ENCODE peak calls at places on chromosomes 7 and 10, in seven cellular contexts. V is transverse colon, I is RWPE1, T is SK-N-SH, N is tibial artery, G is BJ, E is MM.1S. U is an unnamed sample.

GRCh38 chr7:74365320-74366022 is 76.3 kb downstream of the CLIP2 start:
- DNase-seq in V (peak), I (peak), T (peak), N (peak), G (no peak), E (peak), U (no peak)

GRCh38 chr10:79422178-79422892 is 23.1 kb downstream of the ZCCHC24 start:
- DNase-seq in V (no peak), I (no peak), T (peak), N (no peak), G (peak), E (no peak), U (no peak)

GRCh38 chr7:148474421-148474820 is 116.1 kb upstream of the C7orf33 start:
- DNase-seq in V (no peak), I (no peak), T (no peak), N (no peak), G (no peak), E (no peak), U (no peak)

GRCh38 chr7:92133737-92134270 is 473 bp downstream of the CYP51A1 start:
- DNase-seq in V (peak), I (peak), T (peak), N (peak), G (no peak), E (peak), U (peak)

GRCh38 chr7:126541416-126541815 is 711.3 kb downstream of the GRM8 start:
- DNase-seq in V (no peak), I (no peak), T (no peak), N (no peak), G (no peak), E (no peak), U (no peak)

GRCh38 chr7:5397657-5398237 is 25.9 kb downstream of the TNRC18 start:
- DNase-seq in V (no peak), I (peak), T (no peak), N (no peak), G (no peak), E (no peak), U (no peak)

GRCh38 chr7:150446288-150446938 is 4.0 kb upstream of the GIMAP8 start:
- DNase-seq in V (no peak), I (no peak), T (no peak), N (no peak), G (no peak), E (no peak), U (no peak)

GRCh38 chr10:97234403-97234802 is 48.6 kb upstream of the SLIT1 start:
- DNase-seq in V (no peak), I (peak), T (peak), N (no peak), G (no peak), E (peak), U (no peak)

GRCh38 chr10:13328126-13328525 is 20.0 kb downstream of the SEPHS1 start:
- DNase-seq in V (no peak), I (no peak), T (no peak), N (no peak), G (no peak), E (no peak), U (no peak)

GRCh38 chr7:24115661-24116060 is 168.3 kb upstream of the NPY start:
- DNase-seq in V (no peak), I (no peak), T (no peak), N (no peak), G (no peak), E (no peak), U (no peak)

GRCh38 chr10:87036623-87037022 is 16.5 kb downstream of the FAM25A start:
- DNase-seq in V (no peak), I (no peak), T (no peak), N (no peak), G (no peak), E (no peak), U (no peak)

GRCh38 chr7:140074780-140075179 is 12.0 kb upstream of the PARP12 start:
- DNase-seq in V (no peak), I (no peak), T (no peak), N (no peak), G (no peak), E (no peak), U (no peak)

GRCh38 chr7:125136341-125136740 is 206.7 kb upstream of the POT1 start:
- DNase-seq in V (no peak), I (peak), T (no peak), N (no peak), G (no peak), E (no peak), U (no peak)

GRCh38 chr7:44131173-44132009 is 8.0 kb upstream of the POLD2 start:
- DNase-seq in V (no peak), I (peak), T (peak), N (no peak), G (no peak), E (peak), U (no peak)

GRCh38 chr10:77186936-77187335 is 450.7 kb downstream of the KCNMA1 start:
- DNase-seq in V (no peak), I (no peak), T (no peak), N (no peak), G (no peak), E (no peak), U (no peak)

GRCh38 chr10:88616250-88616977 is 29.9 kb downstream of the LIPJ start:
- DNase-seq in V (no peak), I (no peak), T (no peak), N (no peak), G (no peak), E (no peak), U (no peak)

GRCh38 chr10:77301305-77301730 is 336.3 kb downstream of the KCNMA1 start:
- DNase-seq in V (no peak), I (peak), T (no peak), N (no peak), G (peak), E (no peak), U (no peak)

GRCh38 chr10:24114561-24114960 is 94.4 kb upstream of the KIAA1217 start:
- DNase-seq in V (no peak), I (no peak), T (peak), N (no peak), G (no peak), E (no peak), U (no peak)

GRCh38 chr10:89853796-89854195 is 152.4 kb downstream of the KIF20B start:
- DNase-seq in V (no peak), I (no peak), T (peak), N (no peak), G (no peak), E (no peak), U (no peak)

GRCh38 chr7:888081-889024 is 12.0 kb downstream of the GET4 start:
- DNase-seq in V (no peak), I (no peak), T (no peak), N (no peak), G (no peak), E (no peak), U (no peak)

GRCh38 chr10:123274513-123275182 is 120.4 kb downstream of the BUB3 start:
- DNase-seq in V (no peak), I (no peak), T (no peak), N (no peak), G (no peak), E (no peak), U (no peak)

GRCh38 chr10:26503911-26504310 is 65.8 kb downstream of the APBB1IP start:
- DNase-seq in V (no peak), I (no peak), T (no peak), N (no peak), G (no peak), E (no peak), U (no peak)

GRCh38 chr10:484441-484924 is 205.0 kb downstream of the DIP2C start:
- DNase-seq in V (peak), I (peak), T (no peak), N (peak), G (no peak), E (peak), U (peak)

GRCh38 chr10:15188629-15189028 is 20.1 kb upstream of the NMT2 start:
- DNase-seq in V (no peak), I (no peak), T (no peak), N (no peak), G (no peak), E (no peak), U (no peak)

GRCh38 chr7:106071999-106072714 is 40.0 kb downstream of the SYPL1 start:
- DNase-seq in V (peak), I (no peak), T (peak), N (no peak), G (no peak), E (no peak), U (no peak)

GRCh38 chr7:66013938-66014337 is 31.9 kb upstream of the GUSB start:
- DNase-seq in V (peak), I (peak), T (peak), N (no peak), G (no peak), E (no peak), U (no peak)

GRCh38 chr10:2011106-2011716 is 273.9 kb upstream of the ADARB2 start:
- DNase-seq in V (no peak), I (no peak), T (no peak), N (no peak), G (no peak), E (no peak), U (no peak)

GRCh38 chr10:105352281-105352680 is 711.2 kb downstream of the SORCS3 start:
- DNase-seq in V (no peak), I (no peak), T (no peak), N (no peak), G (no peak), E (peak), U (no peak)
- TF ChIP-seq CTCF in V (no peak), I (no peak), T (no peak), N (no peak), G (no peak), E (no peak), U (no peak)

GRCh38 chr7:18295781-18296417 is 199.7 kb upstream of the HDAC9 start:
- DNase-seq in V (no peak), I (no peak), T (no peak), N (no peak), G (no peak), E (no peak), U (no peak)
- TF ChIP-seq CTCF in V (no peak), I (no peak), T (no peak), N (no peak), G (no peak), E (no peak), U (no peak)

GRCh38 chr7:131753620-131754222 is 197.3 kb upstream of the PODXL start:
- DNase-seq in V (no peak), I (peak), T (peak), N (no peak), G (no peak), E (no peak), U (no peak)
- TF ChIP-seq CTCF in V (peak), I (peak), T (peak), N (no peak), G (peak), E (no peak), U (peak)

DNA sequence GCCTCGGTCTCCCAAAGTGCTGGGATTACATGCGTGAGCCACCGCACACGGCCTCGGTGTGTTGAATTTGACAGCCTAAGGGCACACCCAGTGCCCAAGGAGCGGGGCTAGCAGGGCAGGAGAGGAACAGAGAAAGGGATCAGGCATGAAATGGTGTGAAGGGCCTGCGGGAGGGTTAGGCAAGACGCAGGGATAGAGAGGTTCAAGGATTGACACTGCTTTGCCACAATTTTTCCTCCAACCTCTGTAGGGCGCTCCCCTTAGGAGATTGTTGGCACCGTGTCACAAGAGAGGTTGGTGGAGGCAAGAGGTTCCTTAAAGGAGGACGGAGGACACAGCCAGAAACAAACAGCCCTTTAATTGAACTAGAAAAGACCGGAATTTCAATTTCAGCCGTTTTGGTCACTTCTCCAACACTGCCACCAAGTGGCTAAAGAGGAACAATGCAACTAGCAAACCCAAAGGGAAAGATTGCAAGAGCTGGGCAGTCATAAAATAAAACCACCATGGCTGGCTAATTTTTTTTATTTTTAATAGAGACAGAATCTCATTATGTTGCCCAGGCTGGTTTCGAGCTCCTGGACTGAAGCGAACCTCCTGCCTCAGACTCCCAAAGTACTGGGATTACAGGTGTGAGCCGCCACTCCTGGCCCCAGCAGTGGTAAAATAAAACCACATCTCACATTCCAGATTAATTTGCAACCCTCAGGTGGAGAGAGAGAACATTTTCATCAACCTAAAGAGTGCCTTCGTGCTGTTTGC is 6.9 kb upstream of the CREB3L2 start:
- DNase-seq in V (peak), I (peak), T (peak), N (no peak), G (no peak), E (peak), U (peak)
- TF ChIP-seq CTCF in V (peak), I (peak), T (peak), N (peak), G (peak), E (peak), U (peak)

GRCh38 chr7:134613623-134614347 is 32.9 kb upstream of the BPGM start:
- DNase-seq in V (no peak), I (peak), T (no peak), N (peak), G (peak), E (no peak), U (no peak)
- TF ChIP-seq CTCF in V (no peak), I (no peak), T (peak), N (no peak), G (peak), E (no peak), U (no peak)

DNA sequence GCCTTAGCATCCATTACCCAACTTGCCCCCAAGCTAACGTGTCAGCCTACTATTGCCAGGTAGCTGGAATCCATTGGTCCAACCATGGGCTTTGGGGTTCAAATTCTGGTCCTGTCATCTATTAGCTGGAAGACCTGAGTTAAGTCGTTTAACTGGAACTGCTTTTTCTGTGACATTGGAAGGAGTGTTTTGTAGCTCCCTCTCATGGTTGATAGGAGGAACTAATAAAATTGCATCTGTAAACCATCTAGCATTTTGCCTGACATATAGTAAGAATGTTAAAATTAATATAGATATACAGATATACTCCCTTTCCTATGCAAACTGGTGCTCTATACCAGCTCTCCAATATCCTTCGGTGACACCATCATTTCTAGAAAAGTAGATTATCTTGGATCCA is 23.8 kb upstream of the SLF2 start:
- DNase-seq in V (no peak), I (no peak), T (no peak), N (no peak), G (no peak), E (no peak), U (no peak)
- TF ChIP-seq CTCF in V (peak), I (no peak), T (peak), N (no peak), G (no peak), E (peak), U (peak)

DNA sequence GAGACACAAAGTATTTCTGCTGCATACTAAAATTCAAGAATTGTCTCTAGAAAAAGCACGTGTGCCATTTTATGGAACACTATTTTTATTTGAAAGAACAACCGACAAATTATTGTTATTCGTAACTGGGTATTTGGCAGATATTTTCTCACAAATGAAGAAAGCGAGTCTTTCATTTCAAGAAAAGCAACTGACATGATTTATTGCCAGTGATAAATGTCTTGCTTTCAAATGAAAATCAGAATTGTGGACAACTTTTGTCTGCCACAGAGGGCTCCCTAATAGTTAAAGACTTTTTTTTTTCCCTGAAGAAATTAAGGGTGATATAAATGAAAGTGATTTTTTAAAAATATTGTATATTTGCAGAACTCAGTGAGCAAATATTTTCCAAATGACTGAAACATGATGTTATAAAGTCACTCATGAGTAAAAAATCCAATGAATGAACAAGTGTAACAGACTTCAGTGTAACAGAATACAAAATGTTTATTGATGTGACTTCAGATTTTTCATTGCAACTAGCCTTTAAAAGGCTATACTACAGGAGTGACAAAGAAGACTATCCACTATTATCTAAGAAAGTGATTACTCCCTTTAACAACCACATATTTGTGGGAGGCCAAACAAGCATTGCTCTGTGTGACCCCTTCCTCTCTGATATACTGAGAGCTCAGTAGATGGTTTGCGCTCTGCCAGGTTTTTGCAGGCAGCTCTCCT is 49.0 kb upstream of the SEMA3E start:
- DNase-seq in V (no peak), I (no peak), T (no peak), N (no peak), G (no peak), E (no peak), U (no peak)
- TF ChIP-seq CTCF in V (no peak), I (no peak), T (no peak), N (no peak), G (no peak), E (no peak), U (no peak)